ENCODE peak calls at places on chromosomes 16 and 17, in nine cellular contexts. L is neural progenitor cell; U is NCI-H2029; P is foreskin fibroblast; Z is NCI-H774; K is brain microvascular endothelial cell; A is HTR-8/SVneo; H is HFF-Myc; X is activated naive CD4-positive, alpha-beta T cell treated with Interleukin-2 at 50 U/mL for 16 hours. M is an unnamed sample.

GRCh38 chr17:80248001-80248893 is 12.4 kb upstream of the RNF213 start:
- DNase-seq in Z (no peak), K (no peak), U (no peak), H (no peak), P (no peak), X (no peak), A (no peak), L (no peak), M (no peak)

GRCh38 chr16:82926500-82926899 is 299.7 kb downstream of the CDH13 start:
- DNase-seq in P (no peak), Z (no peak), L (no peak), K (no peak), H (no peak), A (no peak), U (no peak), X (no peak), M (no peak)

GRCh38 chr17:4160294-4160859 is 17.4 kb downstream of the CYB5D2 start:
- DNase-seq in L (no peak), P (no peak), U (no peak), Z (no peak), K (no peak), A (no peak), X (no peak), H (no peak), M (no peak)

GRCh38 chr17:44655983-44656700 is at the start of gene MEIOC:
- DNase-seq in P (peak; percentile 38), L (peak; percentile 80), K (peak; percentile 7), H (no peak), X (peak; percentile 42), Z (no peak), A (peak; percentile 88), U (peak; percentile 34), M (no peak)

GRCh38 chr17:75838410-75838809 is 5.8 kb downstream of the UNC13D start:
- DNase-seq in L (no peak), Z (no peak), A (no peak), X (no peak), H (no peak), P (no peak), U (no peak), K (no peak), M (no peak)

GRCh38 chr17:75908201-75908600 is 3.5 kb upstream of the MRPL38 start:
- DNase-seq in L (no peak), K (no peak), X (no peak), U (peak; percentile 91), Z (peak; percentile 19), A (no peak), H (no peak), P (no peak), M (no peak)

GRCh38 chr17:56913000-56913866 is 616 bp downstream of the TRIM25 start:
- DNase-seq in H (no peak), A (peak; percentile 23), P (peak; percentile 28), K (no peak), Z (no peak), U (no peak), L (peak; percentile 59), X (no peak), M (no peak)

GRCh38 chr16:13968835-13969234 is 48.9 kb downstream of the ERCC4 start:
- DNase-seq in U (no peak), L (peak; percentile 27), A (no peak), Z (no peak), X (no peak), P (no peak), H (no peak), K (no peak), M (no peak)

GRCh38 chr17:14748036-14748715 is 447.3 kb downstream of the HS3ST3B1 start:
- DNase-seq in Z (no peak), P (no peak), X (no peak), H (no peak), K (no peak), U (no peak), L (no peak), A (no peak), M (no peak)

GRCh38 chr16:524274-525011 is 3.1 kb upstream of the CAPN15 start:
- DNase-seq in P (peak; percentile 15), X (no peak), Z (no peak), K (no peak), H (no peak), A (no peak), L (no peak), U (no peak), M (no peak)

GRCh38 chr16:87308826-87309225 is 8.4 kb downstream of the C16orf95 start:
- DNase-seq in K (no peak), L (no peak), Z (no peak), U (no peak), X (no peak), H (no peak), P (no peak), A (no peak), M (no peak)

GRCh38 chr16:12573730-12574383 is 229.8 kb downstream of the CPPED1 start:
- DNase-seq in X (peak; percentile 72), L (peak; percentile 70), U (peak; percentile 17), P (peak; percentile 49), H (peak; percentile 3), A (peak; percentile 56), Z (no peak), K (peak; percentile 47), M (peak; percentile 20)

GRCh38 chr16:15466886-15467781 is 32.7 kb downstream of the BMERB1 start:
- DNase-seq in H (no peak), A (no peak), Z (no peak), U (no peak), K (no peak), X (no peak), P (peak; percentile 22), L (no peak), M (no peak)

GRCh38 chr17:17107891-17108680 is 65.8 kb downstream of the MPRIP start:
- DNase-seq in P (no peak), H (no peak), L (no peak), A (no peak), X (no peak), Z (no peak), U (no peak), K (no peak), M (no peak)

GRCh38 chr16:86799367-86799766 is 221.0 kb downstream of the FOXL1 start:
- DNase-seq in P (no peak), H (no peak), Z (no peak), L (no peak), K (no peak), U (no peak), X (no peak), A (no peak), M (no peak)

GRCh38 chr17:19354123-19354522 is 8.4 kb downstream of the B9D1 start:
- DNase-seq in U (no peak), P (peak; percentile 94), K (peak; percentile 80), Z (no peak), A (peak; percentile 97), L (no peak), X (no peak), H (peak; percentile 64), M (no peak)

GRCh38 chr17:61144137-61144536 is 255.5 kb upstream of the TBX2 start:
- DNase-seq in L (no peak), Z (no peak), K (peak; percentile 45), P (no peak), A (no peak), U (no peak), X (no peak), H (no peak), M (no peak)

GRCh38 chr16:27355610-27356009 is 41.8 kb downstream of the IL4R start:
- DNase-seq in A (no peak), U (no peak), P (peak; percentile 40), Z (no peak), L (peak; percentile 47), H (no peak), K (peak; percentile 53), X (peak; percentile 53), M (no peak)

GRCh38 chr17:65398036-65398787 is 163.2 kb downstream of the AXIN2 start:
- DNase-seq in K (no peak), Z (no peak), A (no peak), L (no peak), H (no peak), U (no peak), P (no peak), X (no peak), M (no peak)

GRCh38 chr17:70172921-70173320 is 3.6 kb downstream of the KCNJ2 start:
- DNase-seq in U (no peak), L (no peak), X (no peak), K (no peak), P (peak; percentile 45), A (no peak), H (no peak), Z (no peak), M (no peak)

GRCh38 chr16:25109643-25110042 is 1.9 kb upstream of the LCMT1 start:
- DNase-seq in A (peak; percentile 57), Z (no peak), X (no peak), U (no peak), P (peak; percentile 98), K (peak; percentile 98), H (peak; percentile 90), L (no peak), M (peak; percentile 77)

GRCh38 chr17:83153681-83154310 is 74.4 kb downstream of the METRNL start:
- DNase-seq in X (no peak), Z (no peak), H (no peak), K (no peak), P (no peak), U (no peak), A (no peak), L (no peak), M (no peak)

GRCh38 chr16:11819798-11820197 is 22.7 kb upstream of the ZC3H7A start:
- DNase-seq in L (no peak), K (no peak), A (no peak), X (no peak), U (no peak), H (no peak), Z (no peak), P (no peak), M (no peak)

GRCh38 chr17:48048321-48049140 is at the start of gene NFE2L1:
- DNase-seq in Z (peak; percentile 93), K (peak; percentile 76), H (peak; percentile 59), P (peak; percentile 97), A (peak; percentile 98), L (no peak), X (peak; percentile 40), U (peak; percentile 47), M (no peak)

GRCh38 chr17:16027708-16028584 is 28.3 kb downstream of the TTC19 start:
- DNase-seq in A (peak; percentile 90), H (peak; percentile 71), K (peak; percentile 94), P (peak; percentile 92), X (peak; percentile 67), L (no peak), Z (no peak), U (no peak), M (peak; percentile 50)

GRCh38 chr17:31405941-31406371 is 14.5 kb downstream of the RAB11FIP4 start:
- DNase-seq in K (no peak), X (no peak), L (peak; percentile 32), Z (no peak), U (no peak), H (no peak), P (no peak), A (no peak), M (no peak)

GRCh38 chr16:46817961-46818360 is 13.0 kb downstream of the C16orf87 start:
- DNase-seq in P (peak; percentile 31), Z (no peak), K (peak; percentile 37), X (no peak), U (no peak), A (no peak), H (no peak), L (no peak), M (no peak)

GRCh38 chr16:85302018-85302847 is 190.0 kb upstream of the CIBAR2 start:
- DNase-seq in X (no peak), K (no peak), Z (no peak), P (no peak), A (peak; percentile 60), H (no peak), U (no peak), L (peak; percentile 39), M (no peak)

GRCh38 chr17:2691069-2691871 is 20.3 kb downstream of the CLUH start:
- DNase-seq in H (no peak), X (no peak), Z (no peak), A (no peak), U (no peak), K (no peak), P (no peak), L (no peak), M (no peak)

GRCh38 chr17:1147664-1148063 is 32.1 kb downstream of the ABR start:
- DNase-seq in X (no peak), K (peak; percentile 54), A (peak; percentile 66), P (peak; percentile 64), L (peak; percentile 78), H (no peak), Z (no peak), U (peak; percentile 57), M (no peak)

GRCh38 chr17:29663155-29663554 is 40.4 kb upstream of the CORO6 start:
- DNase-seq in Z (no peak), P (peak; percentile 48), K (no peak), X (no peak), L (peak; percentile 10), U (peak; percentile 43), A (no peak), H (no peak), M (no peak)